ENCODE peak calls at places on chromosome 12, in five cellular contexts. D is CD4-positive, alpha-beta T cell; T is stimulated activated CD4-positive, alpha-beta T cell treated with anti-CD3 and anti-CD28 coated beads, Interleukin-12 subunit alpha, Interleukin-12 subunit beta, amount 100 ng/mL, for 4 hours; J is HFFc6; X is stimulated activated CD8-positive, alpha-beta memory T cell treated with anti-CD3 and anti-CD28 coated beads, Interleukin-15, amount 100 ng/mL, for 24 hours. S is an unnamed sample.

GRCh38 chr12:30154996-30155730 is 371.4 kb upstream of the TMTC1 start:
- DNase-seq in X (no peak), D (no peak), T (no peak), J (no peak), S (no peak)

GRCh38 chr12:89593873-89594272 is 68.0 kb upstream of the POC1B start:
- DNase-seq in D (no peak), X (no peak), J (no peak), T (no peak), S (no peak)

GRCh38 chr12:109302358-109302757 is 6.7 kb downstream of the FOXN4 start:
- DNase-seq in D (no peak), X (no peak), J (no peak), T (no peak), S (no peak)

GRCh38 chr12:69396963-69397362 is 37.4 kb downstream of the YEATS4 start:
- DNase-seq in X (no peak), D (no peak), T (no peak), J (no peak), S (no peak)

GRCh38 chr12:47053991-47054390 is 25.4 kb upstream of the PCED1B start:
- DNase-seq in T (no peak), J (no peak), X (no peak), D (no peak), S (no peak)

GRCh38 chr12:26271024-26271423 is 75.7 kb downstream of the SSPN start:
- DNase-seq in X (no peak), J (peak), T (no peak), D (no peak), S (no peak)

GRCh38 chr12:103301642-103302620 is 193.8 kb downstream of the C12orf42 start:
- DNase-seq in J (no peak), T (no peak), X (no peak), D (no peak), S (no peak)

GRCh38 chr12:59010948-59011347 is 90.6 kb upstream of the LRIG3 start:
- DNase-seq in J (no peak), D (no peak), T (no peak), X (no peak), S (no peak)

GRCh38 chr12:123734268-123734667 is 22.1 kb downstream of the ATP6V0A2 start:
- DNase-seq in X (no peak), J (no peak), T (no peak), D (no peak), S (no peak)

GRCh38 chr12:132610051-132610759 is at the start of gene LRCOL1:
- DNase-seq in X (no peak), J (peak), T (no peak), D (no peak), S (no peak)

GRCh38 chr12:81369175-81369574 is 291.3 kb downstream of the ACSS3 start:
- DNase-seq in J (no peak), X (no peak), T (no peak), D (no peak), S (no peak)

GRCh38 chr12:116066381-116067230 is 210.9 kb downstream of the MED13L start:
- DNase-seq in J (peak), T (peak), X (peak), D (peak), S (peak)

GRCh38 chr12:25529738-25530137 is 23.3 kb downstream of the LMNTD1 start:
- DNase-seq in X (no peak), J (peak), T (no peak), D (no peak), S (no peak)

GRCh38 chr12:43112101-43112661 is 439.8 kb downstream of the ADAMTS20 start:
- DNase-seq in X (no peak), T (no peak), J (no peak), D (no peak), S (no peak)

GRCh38 chr12:57775563-57776246 is 3.3 kb downstream of the EEF1AKMT3 start:
- DNase-seq in J (no peak), X (no peak), T (no peak), D (no peak), S (no peak)

GRCh38 chr12:5840900-5841299 is 104.2 kb downstream of the ANO2 start:
- DNase-seq in X (no peak), T (no peak), D (no peak), J (no peak), S (no peak)

GRCh38 chr12:84996759-84997158 is 39.3 kb downstream of the TSPAN19 start:
- DNase-seq in T (no peak), X (no peak), D (no peak), J (no peak), S (no peak)

GRCh38 chr12:107622005-107622404 is 63.6 kb upstream of the PWP1 start:
- DNase-seq in X (no peak), D (no peak), T (no peak), J (no peak), S (no peak)

GRCh38 chr12:20101046-20101445 is 267.3 kb upstream of the PDE3A start:
- DNase-seq in J (no peak), X (no peak), D (no peak), T (no peak), S (no peak)

GRCh38 chr12:78918221-78918620 is 53.6 kb downstream of the SYT1 start:
- DNase-seq in X (no peak), J (no peak), D (no peak), T (no peak), S (no peak)

GRCh38 chr12:70646850-70647249 is 9.6 kb upstream of the PTPRB start:
- DNase-seq in J (peak), T (no peak), D (no peak), X (no peak), S (no peak)

GRCh38 chr12:106771425-106771824 is 3.1 kb upstream of the RIC8B start:
- DNase-seq in X (no peak), J (no peak), D (no peak), T (no peak), S (no peak)

GRCh38 chr12:55654506-55655224 is 18.0 kb downstream of the OR10P1 start:
- DNase-seq in J (no peak), T (no peak), X (no peak), D (no peak), S (no peak)

GRCh38 chr12:65657635-65658034 is 166.6 kb upstream of the HMGA2 start:
- DNase-seq in X (no peak), D (no peak), T (no peak), J (no peak), S (no peak)

GRCh38 chr12:106712768-106713167 is 61.7 kb upstream of the RIC8B start:
- DNase-seq in J (no peak), T (no peak), D (no peak), X (no peak), S (no peak)

S was measured in progenitor cell of endocrine pancreas.